ENCODE peak calls at places on chromosome 3, in six cellular contexts. A is upper lobe of right lung, N is Caco-2, S is glutamatergic neuron, O is GM12865, I is neural progenitor cell. L is an unnamed sample.

GRCh38 chr3:190092250-190092649 is 28.4 kb downstream of the P3H2 start:
- DNase-seq in I (peak), N (no peak), S (no peak), A (no peak), O (peak), L (no peak)

GRCh38 chr3:57100046-57100695 is 39.7 kb downstream of the SPATA12 start:
- DNase-seq in O (peak), N (peak), A (no peak), S (peak), I (peak), L (peak)

GRCh38 chr3:10554746-10555145 is 49.4 kb upstream of the ATP2B2 start:
- DNase-seq in O (no peak), A (peak), N (no peak), I (no peak), S (no peak), L (no peak)

GRCh38 chr3:120114981-120115380 is 20.7 kb upstream of the GSK3B start:
- DNase-seq in A (no peak), I (no peak), S (no peak), O (no peak), N (no peak), L (no peak)

GRCh38 chr3:28328188-28329151 is 20.1 kb upstream of the ZCWPW2 start:
- DNase-seq in A (no peak), I (peak), S (no peak), N (peak), O (peak), L (no peak)

GRCh38 chr3:195450731-195451229 is 8.0 kb upstream of the ACAP2 start:
- DNase-seq in I (no peak), O (no peak), N (no peak), S (no peak), A (peak), L (no peak)

GRCh38 chr3:140004271-140004670 is 69.3 kb downstream of the CLSTN2 start:
- DNase-seq in A (no peak), O (no peak), N (no peak), S (no peak), I (no peak), L (no peak)

GRCh38 chr3:77693147-77693546 is 653.2 kb downstream of the ROBO2 start:
- DNase-seq in S (no peak), N (no peak), A (no peak), I (no peak), O (no peak), L (no peak)

GRCh38 chr3:16338124-16338523 is 73.1 kb downstream of the OXNAD1 start:
- DNase-seq in S (no peak), I (no peak), A (no peak), N (no peak), O (peak), L (peak)

GRCh38 chr3:109597438-109597837 is 260.1 kb upstream of the DPPA4 start:
- DNase-seq in I (no peak), O (no peak), N (no peak), A (no peak), S (no peak), L (no peak)

GRCh38 chr3:133448478-133449122 is 48.7 kb downstream of the BFSP2 start:
- DNase-seq in A (no peak), O (peak), N (no peak), S (no peak), I (no peak), L (peak)

GRCh38 chr3:30688776-30689175 is 82.4 kb downstream of the TGFBR2 start:
- DNase-seq in S (no peak), I (no peak), A (no peak), O (no peak), N (no peak), L (no peak)

GRCh38 chr3:50249459-50249858 is 13.5 kb downstream of the GNAI2 start:
- DNase-seq in A (no peak), S (no peak), O (no peak), N (no peak), I (no peak), L (no peak)

GRCh38 chr3:37295925-37296324 is 121.5 kb upstream of the LRRFIP2 start:
- DNase-seq in I (no peak), A (no peak), N (no peak), S (no peak), O (no peak), L (no peak)

GRCh38 chr3:150371741-150372254 is 36.3 kb upstream of the TSC22D2 start:
- DNase-seq in A (no peak), I (peak), N (peak), O (no peak), S (no peak), L (no peak)

GRCh38 chr3:17412950-17413530 is 329.4 kb downstream of the TBC1D5 start:
- DNase-seq in S (no peak), N (peak), A (no peak), I (peak), O (peak), L (peak)

GRCh38 chr3:148075829-148076716 is 621.6 kb upstream of the AGTR1 start:
- DNase-seq in N (peak), A (no peak), I (peak), O (peak), S (no peak), L (no peak)

GRCh38 chr3:137761099-137761562 is 3.0 kb upstream of the SOX14 start:
- DNase-seq in N (no peak), O (no peak), S (peak), A (no peak), I (peak), L (peak)

GRCh38 chr3:186965141-186965879 is 35.0 kb downstream of the ST6GAL1 start:
- DNase-seq in O (peak), N (no peak), I (peak), A (no peak), S (no peak), L (peak)

GRCh38 chr3:137105277-137105977 is 147.6 kb downstream of the IL20RB start:
- DNase-seq in I (peak), N (peak), A (no peak), S (no peak), O (peak), L (peak)

GRCh38 chr3:136787226-136787793 is 31.6 kb upstream of the SLC35G2 start:
- DNase-seq in I (no peak), N (no peak), O (peak), A (no peak), S (no peak), L (peak)

GRCh38 chr3:142580061-142580423 is 1.5 kb upstream of the ATR start:
- DNase-seq in A (no peak), S (no peak), O (no peak), I (no peak), N (no peak), L (no peak)

GRCh38 chr3:157370867-157371266 is 65.8 kb upstream of the PTX3 start:
- DNase-seq in S (no peak), O (no peak), N (no peak), I (no peak), A (no peak), L (no peak)

GRCh38 chr3:40805456-40805855 is 280.7 kb downstream of the ZNF621 start:
- DNase-seq in N (no peak), S (no peak), A (no peak), O (no peak), I (no peak), L (no peak)

GRCh38 chr3:40810813-40811212 is 286.1 kb downstream of the ZNF621 start:
- DNase-seq in A (no peak), I (no peak), N (no peak), S (no peak), O (no peak), L (no peak)
- TF ChIP-seq CTCF in A (no peak), I (no peak), N (no peak), S (no peak), O (no peak), L (no peak)

GRCh38 chr3:60434945-60435344 is 816.3 kb downstream of the FHIT start:
- DNase-seq in N (no peak), S (no peak), A (no peak), O (no peak), I (no peak), L (no peak)

GRCh38 chr3:60434323-60434722 is 816.9 kb downstream of the FHIT start:
- DNase-seq in I (no peak), O (no peak), N (no peak), S (no peak), A (no peak), L (no peak)

GRCh38 chr3:60435941-60436650 is 815.2 kb downstream of the FHIT start:
- DNase-seq in I (no peak), S (no peak), N (no peak), A (no peak), O (no peak), L (no peak)

GRCh38 chr3:60430208-60430607 is 821.0 kb downstream of the FHIT start:
- DNase-seq in S (no peak), O (no peak), I (no peak), N (no peak), A (no peak), L (no peak)

DNA sequence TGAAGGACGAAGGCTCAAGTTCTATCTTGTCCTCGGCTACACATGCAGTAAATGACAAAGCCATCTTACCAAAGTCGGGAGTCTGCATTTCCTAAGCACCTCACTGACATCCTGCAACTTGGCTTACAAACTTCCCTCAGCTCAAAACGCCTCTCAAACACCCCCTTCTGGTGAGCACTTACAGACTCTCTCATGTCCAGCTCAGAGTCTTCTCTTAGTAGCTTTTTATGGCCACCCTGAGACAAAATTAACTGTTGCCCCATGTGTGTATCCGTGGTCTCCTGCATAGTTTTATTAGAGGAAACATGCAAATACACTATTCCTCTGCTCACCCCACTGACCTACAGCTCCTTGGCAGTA is 819.7 kb downstream of the FHIT start:
- DNase-seq in A (no peak), O (peak), S (no peak), I (peak), N (peak), L (no peak)
- TF ChIP-seq CTCF in A (no peak), O (no peak), S (no peak), I (peak), N (no peak), L (no peak)

GRCh38 chr3:126485131-126485530 is 9.4 kb upstream of the ZXDC start:
- DNase-seq in N (no peak), I (no peak), O (no peak), A (no peak), S (no peak), L (no peak)

GRCh38 chr3:126488886-126489569 is 13.3 kb upstream of the ZXDC start:
- DNase-seq in O (no peak), A (no peak), I (no peak), N (no peak), S (no peak), L (no peak)

GRCh38 chr3:126485956-126486884 is 10.5 kb upstream of the ZXDC start:
- DNase-seq in S (no peak), N (no peak), O (no peak), A (no peak), I (no peak), L (no peak)

GRCh38 chr3:126488205-126488604 is 12.5 kb upstream of the ZXDC start:
- DNase-seq in S (no peak), O (no peak), I (peak), N (no peak), A (no peak), L (no peak)

GRCh38 chr3:126487151-126487771 is 11.6 kb upstream of the ZXDC start:
- DNase-seq in S (peak), A (no peak), N (peak), I (peak), O (no peak), L (no peak)
- TF ChIP-seq CTCF in S (peak), A (peak), N (peak), I (peak), O (no peak), L (no peak)

GRCh38 chr3:167872941-167873340 is 137.4 kb downstream of the SERPINI1 start:
- DNase-seq in I (no peak), N (no peak), O (no peak), A (no peak), S (no peak), L (no peak)
- TF ChIP-seq CTCF in I (peak), N (no peak), O (no peak), A (no peak), S (peak), L (no peak)

DNA sequence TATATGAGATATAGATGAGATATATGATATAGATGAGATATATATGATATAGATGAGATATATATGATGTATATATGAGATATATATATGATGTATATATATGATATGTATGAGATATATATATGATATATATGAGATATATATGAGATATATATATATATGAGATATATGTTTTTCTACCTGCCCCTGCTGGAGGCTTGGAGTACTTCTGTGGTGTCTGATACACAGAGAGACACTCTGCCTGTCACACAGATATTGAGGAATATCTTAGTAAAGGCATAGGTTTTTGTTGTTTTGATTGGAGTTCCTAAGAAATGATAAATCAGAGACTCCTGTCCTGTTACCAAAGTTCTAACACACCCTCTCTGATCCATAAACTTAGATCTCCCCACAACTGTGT is 43.0 kb downstream of the TMEM41A start:
- DNase-seq in S (no peak), A (no peak), N (no peak), O (no peak), I (no peak), L (no peak)
- TF ChIP-seq CTCF in S (no peak), A (peak), N (no peak), O (no peak), I (no peak), L (no peak)

GRCh38 chr3:70779296-70779695 is 466.9 kb upstream of the MDFIC2 start:
- DNase-seq in S (no peak), I (no peak), A (no peak), N (no peak), O (no peak), L (no peak)

GRCh38 chr3:70776081-70776480 is 463.6 kb upstream of the MDFIC2 start:
- DNase-seq in O (no peak), A (no peak), N (no peak), I (no peak), S (no peak), L (no peak)

GRCh38 chr3:70775257-70775656 is 462.8 kb upstream of the MDFIC2 start:
- DNase-seq in S (no peak), O (no peak), A (no peak), I (no peak), N (no peak), L (no peak)

GRCh38 chr3:70771426-70772147 is 459.1 kb upstream of the MDFIC2 start:
- DNase-seq in O (no peak), A (no peak), S (no peak), N (no peak), I (no peak), L (no peak)

DNA sequence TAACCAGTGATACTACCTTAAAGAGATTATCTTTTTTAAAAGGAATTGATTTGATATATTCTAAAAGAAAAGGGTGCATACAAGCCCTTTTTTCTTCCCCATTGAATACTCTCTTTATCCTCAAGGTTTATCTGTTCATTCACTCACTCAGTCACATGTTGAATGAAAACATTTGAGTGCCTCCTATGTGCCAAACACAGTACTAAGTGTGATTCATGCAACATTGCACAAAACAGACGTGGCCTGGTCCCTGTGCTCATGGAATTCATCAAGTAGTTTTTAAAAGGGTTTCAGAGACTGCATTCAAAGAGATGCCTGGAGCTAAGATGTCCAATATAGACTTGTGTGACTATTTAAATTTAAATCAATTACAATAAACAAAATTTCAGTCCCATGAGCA is 462.2 kb upstream of the MDFIC2 start:
- DNase-seq in N (no peak), S (no peak), O (no peak), I (no peak), A (no peak), L (no peak)
- TF ChIP-seq CTCF in N (no peak), S (no peak), O (no peak), I (no peak), A (no peak), L (no peak)

GRCh38 chr3:127486337-127486944 is 104.1 kb downstream of the TPRA1 start:
- DNase-seq in S (no peak), N (no peak), I (no peak), A (peak), O (no peak), L (peak)

GRCh38 chr3:127489357-127489756 is 101.2 kb downstream of the TPRA1 start:
- DNase-seq in N (no peak), O (no peak), A (peak), S (no peak), I (no peak), L (no peak)

GRCh38 chr3:127487196-127487595 is 103.3 kb downstream of the TPRA1 start:
- DNase-seq in I (no peak), N (no peak), A (no peak), O (no peak), S (no peak), L (no peak)

GRCh38 chr3:127488740-127489139 is 101.8 kb downstream of the TPRA1 start:
- DNase-seq in I (no peak), A (no peak), S (no peak), N (no peak), O (no peak), L (no peak)

GRCh38 chr3:127488141-127488672 is 102.3 kb downstream of the TPRA1 start:
- DNase-seq in A (no peak), N (no peak), S (no peak), I (no peak), O (no peak), L (no peak)
- TF ChIP-seq CTCF in A (no peak), N (no peak), S (no peak), I (no peak), O (no peak), L (no peak)

GRCh38 chr3:164550857-164551256 is 527.4 kb downstream of the SI start:
- DNase-seq in S (no peak), N (no peak), I (no peak), O (no peak), A (no peak), L (no peak)
- TF ChIP-seq CTCF in S (peak), N (no peak), I (peak), O (no peak), A (no peak), L (no peak)

DNA sequence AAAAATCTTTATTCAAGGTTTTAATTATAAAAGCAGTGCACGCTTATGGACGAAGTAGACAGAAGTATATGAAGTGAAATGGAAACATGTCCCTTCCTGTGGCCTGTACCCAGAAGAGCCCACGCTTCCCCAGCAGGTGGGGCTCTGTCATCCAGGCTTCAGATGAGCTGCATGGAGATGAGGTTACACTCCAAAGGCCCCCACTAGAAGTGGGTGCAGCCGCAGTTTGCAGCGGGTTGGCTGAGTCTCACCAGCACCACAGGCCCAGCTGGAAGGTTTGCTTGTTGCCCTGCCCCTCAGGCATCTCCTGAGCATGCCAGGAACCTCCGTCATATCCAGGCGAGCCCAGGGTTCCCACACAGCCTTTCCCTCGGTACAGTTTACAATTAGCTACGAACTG is 33.1 kb downstream of the PRR20G start:
- DNase-seq in S (no peak), O (peak), A (no peak), I (no peak), N (peak), L (no peak)
- TF ChIP-seq CTCF in S (no peak), O (peak), A (peak), I (peak), N (no peak), L (peak)

L was measured in GM13976.